ENCODE peak calls at places on chromosomes 3 and 15, in five cellular contexts. T, H, I, L and Y are unnamed samples. For H3K4me1 and H3K36me3, the result is how much of the 10 kb centered on the place peaks cover.

GRCh38 chr3:141422961-141423582 is 54.8 kb downstream of the ZBTB38 start:
- DNase-seq in T (no peak), H (no peak), I (no peak), L (no peak), Y (no peak)

GRCh38 chr3:167886690-167887089 is 151.2 kb downstream of the SERPINI1 start:
- DNase-seq in T (no peak), H (no peak), I (peak), L (no peak), Y (no peak)

GRCh38 chr3:87317779-87318178 is 41.4 kb upstream of the POU1F1 start:
- DNase-seq in T (no peak), H (no peak), I (no peak), L (no peak), Y (no peak)

GRCh38 chr3:149957352-149958140 is 13.1 kb downstream of the PFN2 start:
- DNase-seq in T (no peak), H (no peak), I (no peak), L (no peak), Y (no peak)

GRCh38 chr3:14431928-14432834 is 29.8 kb downstream of the SLC6A6 start:
- DNase-seq in T (peak), H (no peak), I (peak), L (peak), Y (peak)

GRCh38 chr3:73056365-73057150 is 4.9 kb upstream of the EBLN2 start:
- DNase-seq in T (peak), H (no peak), I (peak), L (peak), Y (no peak)

GRCh38 chr3:27659279-27660021 is 62.7 kb downstream of the EOMES start:
- DNase-seq in T (peak), H (no peak), I (peak), L (peak), Y (no peak)

GRCh38 chr3:44511238-44511567 is 33.7 kb upstream of the ZNF445 start:
- DNase-seq in T (no peak), H (no peak), I (peak), L (no peak), Y (no peak)

GRCh38 chr15:31263751-31264533 is 62.7 kb upstream of the KLF13 start:
- DNase-seq in T (peak), H (no peak), I (no peak), L (no peak), Y (no peak)

GRCh38 chr15:89179966-89180875 is 41.2 kb downstream of the RLBP1 start:
- DNase-seq in T (no peak), H (no peak), I (peak), L (no peak), Y (no peak)

GRCh38 chr3:152269423-152270144 is 855 bp downstream of the MBNL1 start:
- DNase-seq in T (peak), H (peak), I (peak), L (peak), Y (peak)

GRCh38 chr3:12449889-12450682 is 34.2 kb upstream of the TSEN2 start:
- DNase-seq in T (no peak), H (no peak), I (no peak), L (no peak), Y (no peak)

GRCh38 chr3:193593666-193594025 is 638 bp downstream of the OPA1 start:
- DNase-seq in T (peak), H (no peak), I (peak), L (peak), Y (no peak)

GRCh38 chr15:96160800-96161199 is 169.7 kb upstream of the NR2F2 start:
- DNase-seq in T (no peak), H (no peak), I (no peak), L (no peak), Y (no peak)

GRCh38 chr3:38649500-38650247 is at the start of gene SCN5A:
- DNase-seq in T (peak), H (peak), I (peak), L (peak), Y (peak)

GRCh38 chr15:90782450-90782849 is 65.3 kb downstream of the BLM start:
- DNase-seq in T (no peak), H (no peak), I (no peak), L (no peak), Y (no peak)

GRCh38 chr15:35958936-35959335 is 413.0 kb upstream of the DPH6 start:
- DNase-seq in T (no peak), H (no peak), I (peak), L (no peak), Y (no peak)

DNA sequence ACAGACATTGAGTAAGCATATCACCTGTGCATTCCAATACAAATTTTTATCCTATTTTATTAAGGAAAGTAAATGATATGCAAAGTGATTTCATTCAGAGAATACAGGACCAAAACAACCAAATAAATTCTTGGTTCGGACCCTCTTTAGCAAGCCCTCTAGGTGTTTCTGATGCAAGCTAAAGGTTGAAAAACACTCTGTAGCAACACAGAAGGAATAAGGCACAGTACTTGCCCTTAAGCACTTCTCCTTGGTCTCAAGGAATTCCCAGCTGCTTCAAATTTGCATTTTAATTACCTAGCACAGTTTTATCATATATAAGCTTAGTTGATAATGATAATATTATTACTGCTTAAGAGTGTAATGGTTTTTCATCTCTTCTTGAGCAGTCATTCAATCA is 288.4 kb downstream of the KCNH8 start:
- DNase-seq in T (no peak), H (no peak), I (no peak), L (peak), Y (no peak)
- H3K4me1 ChIP-seq in T (under half), H (under half), I (under half), L (under half), Y (under half)

DNA sequence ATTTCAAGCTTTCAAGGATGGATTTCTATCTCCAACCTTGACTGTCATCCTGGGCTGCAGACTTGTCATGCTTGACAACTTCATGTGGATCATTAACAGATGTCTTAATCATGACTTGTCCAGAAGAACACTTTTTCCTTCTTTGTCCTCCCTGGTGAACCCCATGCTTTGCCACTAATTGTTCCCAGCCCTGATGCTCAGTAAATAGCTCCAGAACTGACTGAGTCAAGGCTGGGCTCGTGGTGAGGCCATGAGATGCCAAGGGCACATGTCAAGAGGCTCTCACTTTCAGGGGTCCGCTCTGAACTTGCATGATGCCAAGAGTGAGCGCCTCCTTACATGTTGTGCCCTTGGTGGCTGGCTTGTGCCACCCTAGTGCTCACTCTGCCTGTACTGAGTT is 48.9 kb upstream of the KY start:
- DNase-seq in T (no peak), H (no peak), I (no peak), L (no peak), Y (no peak)
- H3K27ac ChIP-seq in T (no peak), H (no peak), I (no peak), L (no peak), Y (no peak)

GRCh38 chr15:42178056-42178455 is 21.6 kb upstream of the PLA2G4F start:
- DNase-seq in T (no peak), H (no peak), I (no peak), L (peak), Y (no peak)
- H3K36me3 ChIP-seq in T (under half), H (under half), I (under half), L (under half), Y (half or more)

GRCh38 chr15:66760358-66760967 is 58.4 kb downstream of the SMAD6 start:
- DNase-seq in T (no peak), H (no peak), I (no peak), L (no peak), Y (no peak)
- H3K4me1 ChIP-seq in T (under half), H (under half), I (half or more), L (under half), Y (half or more)

GRCh38 chr15:57395292-57395691 is 19.0 kb downstream of the CGNL1 start:
- DNase-seq in T (no peak), H (no peak), I (peak), L (no peak), Y (peak)
- H3K27ac ChIP-seq in T (no peak), H (no peak), I (peak), L (no peak), Y (no peak)

GRCh38 chr3:48693826-48694225 is 8.1 kb upstream of the NCKIPSD start:
- DNase-seq in T (no peak), H (no peak), I (no peak), L (no peak), Y (no peak)
- H3K36me3 ChIP-seq in T (under half), H (under half), I (half or more), L (under half), Y (half or more)

GRCh38 chr3:130741946-130742610 is 4.6 kb downstream of the PIK3R4 start:
- DNase-seq in T (no peak), H (no peak), I (no peak), L (no peak), Y (no peak)

GRCh38 chr3:130748981-130749380 is 2.4 kb upstream of the PIK3R4 start:
- DNase-seq in T (no peak), H (no peak), I (peak), L (peak), Y (no peak)

GRCh38 chr3:130743354-130743753 is 3.3 kb downstream of the PIK3R4 start:
- DNase-seq in T (no peak), H (no peak), I (no peak), L (no peak), Y (no peak)

GRCh38 chr3:130748520-130748919 is 1.9 kb upstream of the PIK3R4 start:
- DNase-seq in T (no peak), H (no peak), I (peak), L (no peak), Y (no peak)

DNA sequence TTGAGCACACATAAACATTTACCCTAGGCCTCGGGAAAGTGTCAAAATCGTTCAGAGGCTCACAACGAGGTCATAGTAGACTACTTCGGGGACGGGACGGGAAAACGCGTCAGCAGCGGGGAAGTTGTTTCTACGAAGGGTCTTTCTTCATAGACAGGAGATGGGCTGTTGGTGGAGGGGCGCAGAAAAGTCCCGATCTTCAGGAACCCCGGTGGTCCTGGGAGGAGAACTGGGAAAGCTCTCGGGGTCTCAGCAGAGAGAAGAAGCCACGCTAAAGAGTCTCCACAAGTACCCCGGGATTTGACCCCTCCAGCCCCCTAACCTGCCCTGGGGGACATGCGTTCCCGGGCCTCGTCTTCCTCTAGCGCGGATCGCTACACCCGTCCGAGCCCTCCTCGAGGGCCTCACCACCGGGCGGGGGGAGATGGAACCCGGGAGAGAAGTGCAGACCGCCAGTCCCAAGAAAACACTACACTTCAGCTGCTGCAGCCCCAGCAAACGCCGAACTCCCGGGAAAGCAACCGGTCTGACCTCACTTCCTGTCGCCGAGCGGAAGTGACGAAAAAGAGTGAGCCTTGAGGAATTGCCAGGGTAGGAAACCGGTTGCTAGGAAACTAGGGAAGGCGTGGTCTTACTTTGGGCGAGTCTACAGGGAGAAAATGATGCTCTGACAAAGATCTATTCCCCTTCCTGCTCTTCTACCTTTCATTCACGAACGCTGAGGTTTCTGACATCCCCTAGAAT is at the start of gene PIK3R4:
- DNase-seq in T (peak), H (peak), I (peak), L (peak), Y (peak)
- H3K4me1 ChIP-seq in T (under half), H (under half), I (under half), L (under half), Y (under half)

GRCh38 chr3:148790841-148791240 is 36.8 kb upstream of the CPB1 start:
- DNase-seq in T (no peak), H (no peak), I (peak), L (no peak), Y (no peak)
- H3K27ac ChIP-seq in T (no peak), H (no peak), I (no peak), L (no peak), Y (no peak)

DNA sequence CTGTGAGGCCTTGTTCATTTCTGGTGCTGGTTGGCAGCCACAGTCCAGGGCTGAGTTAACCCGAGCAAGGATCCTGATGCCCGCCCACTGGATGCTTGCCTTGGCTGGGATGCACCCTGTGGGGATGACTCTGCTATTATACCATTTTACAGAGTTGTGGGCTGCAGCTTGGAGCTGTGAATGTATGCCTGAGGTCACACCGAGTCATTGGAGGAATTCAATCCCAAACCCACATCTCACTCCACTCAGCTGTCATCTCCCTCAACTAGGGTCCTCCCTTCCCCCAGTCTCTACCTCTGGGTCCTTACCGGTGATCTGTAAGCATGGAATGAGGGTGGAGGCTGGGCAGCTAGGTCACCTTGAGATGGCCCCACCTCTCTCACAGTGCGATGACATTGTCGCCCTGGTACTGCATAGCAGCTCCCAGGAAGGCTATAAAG is 22.1 kb downstream of the MAPKAPK3 start:
- DNase-seq in T (no peak), H (no peak), I (peak), L (peak), Y (no peak)
- H3K36me3 ChIP-seq in T (under half), H (under half), I (under half), L (under half), Y (under half)

GRCh38 chr3:187006884-187007630 is 76.7 kb downstream of the ST6GAL1 start:
- DNase-seq in T (no peak), H (no peak), I (peak), L (no peak), Y (no peak)
- H3K4me1 ChIP-seq in T (under half), H (under half), I (under half), L (under half), Y (under half)